ENCODE peak calls at places on chromosomes 12 and 14, in five cellular contexts. M is nephron progenitor cell, W is AG04450, K is breast epithelium, F is H1. U is an unnamed sample.

GRCh38 chr12:22562187-22563028 is 18.1 kb upstream of the C2CD5 start:
- DNase-seq in M (no peak), W (no peak), K (no peak), F (no peak), U (no peak)

GRCh38 chr12:18261906-18262305 is 588 bp downstream of the PIK3C2G start:
- DNase-seq in M (no peak), W (no peak), K (no peak), F (no peak), U (no peak)

GRCh38 chr12:72444566-72444965 is 172.4 kb downstream of the TRHDE start:
- DNase-seq in M (no peak), W (no peak), K (no peak), F (no peak), U (no peak)

GRCh38 chr14:52703225-52703624 is 3.8 kb upstream of the PSMC6 start:
- DNase-seq in M (no peak), W (peak), K (peak), F (no peak), U (no peak)

GRCh38 chr12:76153616-76154015 is 69.1 kb upstream of the NAP1L1 start:
- DNase-seq in M (no peak), W (no peak), K (no peak), F (no peak), U (no peak)

GRCh38 chr12:79168687-79169086 is 304.1 kb downstream of the SYT1 start:
- DNase-seq in M (no peak), W (no peak), K (no peak), F (no peak), U (no peak)

GRCh38 chr12:20946732-20947131 is 136.2 kb downstream of the SLCO1B3 start:
- DNase-seq in M (peak), W (no peak), K (no peak), F (no peak), U (no peak)

GRCh38 chr12:13234045-13234641 is 37.6 kb downstream of the EMP1 start:
- DNase-seq in M (peak), W (no peak), K (peak), F (peak), U (no peak)

GRCh38 chr12:5768171-5768879 is 176.7 kb downstream of the ANO2 start:
- DNase-seq in M (no peak), W (no peak), K (no peak), F (no peak), U (no peak)

GRCh38 chr12:19005257-19005801 is 124.2 kb upstream of the PLEKHA5 start:
- DNase-seq in M (no peak), W (no peak), K (no peak), F (no peak), U (no peak)

GRCh38 chr14:92589213-92589852 is 75.8 kb downstream of the RIN3 start:
- DNase-seq in M (no peak), W (no peak), K (no peak), F (no peak), U (no peak)

GRCh38 chr12:123149828-123150272 is 1.0 kb downstream of the PITPNM2 start:
- DNase-seq in M (peak), W (no peak), K (no peak), F (no peak), U (no peak)

GRCh38 chr14:92217956-92218355 is 96.2 kb downstream of the CPSF2 start:
- DNase-seq in M (no peak), W (no peak), K (no peak), F (no peak), U (no peak)

GRCh38 chr12:109637341-109637740 is 63.7 kb downstream of the MVK start:
- DNase-seq in M (no peak), W (no peak), K (no peak), F (no peak), U (no peak)

GRCh38 chr12:65561798-65562382 is 262.4 kb upstream of the HMGA2 start:
- DNase-seq in M (no peak), W (peak), K (no peak), F (no peak), U (no peak)

GRCh38 chr12:23950011-23950774 is 723 bp upstream of the SOX5 start:
- DNase-seq in M (peak), W (no peak), K (no peak), F (no peak), U (no peak)

GRCh38 chr12:93237235-93237915 is 140.3 kb upstream of the NUDT4 start:
- DNase-seq in M (no peak), W (no peak), K (no peak), F (no peak), U (no peak)

GRCh38 chr14:102220031-102220430 is 80.3 kb downstream of the WDR20 start:
- DNase-seq in M (no peak), W (no peak), K (no peak), F (no peak), U (no peak)

GRCh38 chr12:99911076-99911475 is 73.7 kb downstream of the ANKS1B start:
- DNase-seq in M (peak), W (peak), K (peak), F (no peak), U (no peak)

GRCh38 chr14:105065280-105066228 is at the start of gene GPR132:
- DNase-seq in M (no peak), W (no peak), K (peak), F (no peak), U (peak)

GRCh38 chr14:105064721-105065143 is 498 bp downstream of the GPR132 start:
- DNase-seq in M (no peak), W (no peak), K (no peak), F (no peak), U (no peak)

GRCh38 chr14:105063041-105063440 is 2.2 kb downstream of the GPR132 start:
- DNase-seq in M (no peak), W (no peak), K (no peak), F (no peak), U (no peak)

GRCh38 chr14:105062048-105062433 is 3.2 kb downstream of the GPR132 start:
- DNase-seq in M (no peak), W (no peak), K (no peak), F (no peak), U (no peak)

GRCh38 chr14:105064001-105064400 is 1.2 kb downstream of the GPR132 start:
- DNase-seq in M (no peak), W (no peak), K (no peak), F (no peak), U (no peak)
- TF ChIP-seq CTCF in M (no peak), W (no peak), K (no peak), F (no peak), U (no peak)

DNA sequence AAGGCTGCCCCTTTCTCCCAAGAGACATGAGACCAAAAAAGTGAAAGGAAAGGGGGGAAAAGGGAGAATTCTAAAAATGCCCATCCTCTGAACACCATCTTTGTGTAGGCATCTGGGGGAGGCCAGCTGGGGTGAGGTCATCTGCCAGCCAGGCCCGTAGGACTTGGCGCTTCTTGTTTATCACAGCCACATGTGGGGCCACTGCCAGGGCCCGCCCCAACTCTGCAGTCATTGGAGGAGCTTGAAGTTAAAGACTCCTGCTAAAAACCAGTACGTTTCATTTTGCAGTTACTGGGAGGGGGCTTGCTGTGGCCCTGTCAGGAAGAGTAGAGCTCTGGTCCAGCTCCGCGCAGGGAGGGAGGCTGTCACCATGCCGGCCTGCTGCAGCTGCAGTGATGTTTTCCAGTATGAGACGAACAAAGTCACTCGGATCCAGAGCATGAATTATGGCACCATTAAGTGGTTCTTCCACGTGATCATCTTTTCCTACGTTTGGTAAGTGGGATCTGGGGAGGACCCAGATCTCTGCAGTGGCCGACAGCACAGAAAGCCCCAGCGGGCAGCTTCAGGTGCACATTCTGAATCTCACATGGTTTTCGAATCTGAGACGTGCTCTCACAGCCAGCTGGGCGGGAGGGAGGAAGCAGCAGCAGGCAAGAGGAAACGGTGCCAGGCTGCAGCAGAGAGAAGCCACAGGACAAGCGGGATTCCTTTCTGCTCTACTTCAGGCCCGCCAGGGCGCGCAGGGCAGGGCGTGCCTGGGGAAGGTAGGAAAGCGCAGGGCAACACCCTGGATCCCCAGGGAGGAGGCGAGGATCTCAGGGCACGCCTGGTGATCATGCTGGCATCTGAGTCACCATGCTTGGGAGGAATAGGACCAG is at the start of gene P2RX7:
- DNase-seq in M (peak), W (no peak), K (peak), F (peak), U (peak)
- TF ChIP-seq CTCF in M (no peak), W (no peak), K (no peak), F (no peak), U (no peak)

GRCh38 chr12:108337235-108338223 is 1.6 kb downstream of the CMKLR1 start:
- DNase-seq in M (no peak), W (no peak), K (no peak), F (no peak), U (peak)
- TF ChIP-seq CTCF in M (peak), W (peak), K (no peak), F (peak), U (peak)

GRCh38 chr14:103905861-103906456 is 22.3 kb upstream of the TDRD9 start:
- DNase-seq in M (peak), W (no peak), K (no peak), F (peak), U (no peak)
- TF ChIP-seq CTCF in M (no peak), W (peak), K (no peak), F (peak), U (no peak)

GRCh38 chr12:265096-265495 is 2.5 kb upstream of the SLC6A13 start:
- DNase-seq in M (no peak), W (no peak), K (no peak), F (no peak), U (no peak)

GRCh38 chr12:269216-269615 is 6.6 kb upstream of the SLC6A13 start:
- DNase-seq in M (no peak), W (no peak), K (no peak), F (no peak), U (no peak)

GRCh38 chr12:267581-268482 is 5.2 kb upstream of the SLC6A13 start:
- DNase-seq in M (no peak), W (no peak), K (no peak), F (no peak), U (no peak)

GRCh38 chr12:271165-271564 is 8.5 kb upstream of the SLC6A13 start:
- DNase-seq in M (no peak), W (no peak), K (no peak), F (no peak), U (no peak)

DNA sequence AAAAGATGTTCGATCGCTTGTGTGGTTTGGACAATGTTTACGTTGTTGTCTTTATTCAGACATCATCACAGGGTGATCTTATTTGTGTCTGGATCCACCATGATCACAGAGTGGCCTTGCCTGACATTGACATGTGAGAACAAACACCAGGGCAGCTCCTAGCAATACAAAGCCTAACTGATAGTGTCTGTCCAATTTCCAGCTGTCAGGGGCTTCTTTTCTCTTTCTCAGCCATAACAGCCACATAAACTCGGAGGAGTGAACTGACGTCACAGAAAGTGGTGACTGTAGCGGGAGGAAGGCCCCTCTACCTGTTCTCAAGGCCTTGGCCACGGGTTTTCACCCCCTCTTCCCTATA is 5.8 kb upstream of the SLC6A13 start:
- DNase-seq in M (no peak), W (no peak), K (no peak), F (no peak), U (no peak)
- TF ChIP-seq CTCF in M (no peak), W (no peak), K (no peak), F (no peak), U (no peak)